ENCODE peak calls at places on chromosome 11, in ten cellular contexts. R is transverse colon; A is heart right ventricle; K is activated T-helper 1 cell treated with anti-CD3 and anti-CD28 coated beads, Interleukin-12 subunit alpha, Interleukin-12 subunit beta, Interleukin-2, Interleukin-4 antibody, amounts not matched to agents 30 ng/mL and 10 ng/mL and 1 ng/mL, durations not matched to agents 14 hours and 24 hours and 36 hours; Q is activated CD8-positive, alpha-beta T cell treated with anti-CD3 and anti-CD28 coated beads, Interleukin-2, amount 10 ng/mL, durations not matched to agents 7 days and 5 days; M is cardiac fibroblast; N is erythroblast; Z is activated gamma-delta T cell treated with Interleukin-2 at 50 U/mL for 16 hours; T is nucleus accumbens; W is lung microvascular endothelial cell. I is an unnamed sample.

GRCh38 chr11:46778416-46778815 is 59.4 kb downstream of the F2 start:
- DNase-seq in R (no peak), A (no peak), K (no peak), Q (no peak), M (no peak), N (no peak), Z (no peak), T (no peak), W (no peak), I (no peak)

GRCh38 chr11:15774021-15774862 is 582.1 kb downstream of the SOX6 start:
- DNase-seq in R (no peak), A (no peak), K (no peak), Q (no peak), M (no peak), N (no peak), Z (no peak), T (no peak), W (no peak), I (no peak)

GRCh38 chr11:128894685-128895084 is 3.5 kb downstream of the KCNJ5 start:
- DNase-seq in R (peak; percentile 42), A (peak; percentile 76), K (no peak), Q (no peak), M (no peak), N (peak; percentile 2), Z (no peak), T (no peak), W (no peak), I (no peak)

GRCh38 chr11:116986521-116987105 is 111.6 kb downstream of the SIK3 start:
- DNase-seq in R (no peak), A (no peak), K (no peak), Q (no peak), M (peak; percentile 88), N (no peak), Z (no peak), T (no peak), W (peak; percentile 31), I (no peak)

GRCh38 chr11:10725114-10725906 is 25.7 kb upstream of the CTR9 start:
- DNase-seq in R (no peak), A (no peak), K (no peak), Q (no peak), M (peak; percentile 92), N (no peak), Z (no peak), T (no peak), W (peak; percentile 75), I (no peak)

GRCh38 chr11:112013501-112014164 is 11.6 kb upstream of the DLAT start:
- DNase-seq in R (no peak), A (no peak), K (no peak), Q (no peak), M (no peak), N (no peak), Z (no peak), T (no peak), W (no peak), I (no peak)

GRCh38 chr11:92969293-92969633 is 188 bp upstream of the MTNR1B start:
- DNase-seq in R (no peak), A (no peak), K (no peak), Q (no peak), M (no peak), N (no peak), Z (no peak), T (no peak), W (no peak), I (no peak)

GRCh38 chr11:132463941-132464340 is 1068.4 kb downstream of the OPCML start:
- DNase-seq in R (no peak), A (peak; percentile 44), K (no peak), Q (no peak), M (no peak), N (no peak), Z (no peak), T (no peak), W (no peak), I (no peak)

GRCh38 chr11:75233688-75234295 is 6.8 kb upstream of the TPBGL start:
- DNase-seq in R (no peak), A (peak; percentile 46), K (no peak), Q (peak; percentile 65), M (peak; percentile 74), N (peak; percentile 51), Z (no peak), T (no peak), W (peak; percentile 69), I (no peak)

GRCh38 chr11:27396259-27396839 is 33.3 kb upstream of the CCDC34 start:
- DNase-seq in R (no peak), A (no peak), K (no peak), Q (no peak), M (no peak), N (no peak), Z (no peak), T (no peak), W (no peak), I (no peak)

GRCh38 chr11:17574799-17575144 is 27.7 kb downstream of the OTOG start:
- DNase-seq in R (no peak), A (no peak), K (no peak), Q (no peak), M (no peak), N (no peak), Z (no peak), T (no peak), W (no peak), I (no peak)

GRCh38 chr11:119316017-119316728 is 757 bp downstream of the MCAM start:
- DNase-seq in R (no peak), A (peak; percentile 65), K (no peak), Q (no peak), M (no peak), N (no peak), Z (no peak), T (no peak), W (peak; percentile 34), I (no peak)

GRCh38 chr11:77471520-77472234 is 2.2 kb downstream of the PAK1 start:
- DNase-seq in R (peak; percentile 67), A (no peak), K (no peak), Q (peak; percentile 44), M (no peak), N (peak; percentile 62), Z (no peak), T (no peak), W (no peak), I (peak; percentile 48)

GRCh38 chr11:83252941-83253340 is 33.2 kb downstream of the CCDC90B start:
- DNase-seq in R (no peak), A (no peak), K (no peak), Q (no peak), M (no peak), N (no peak), Z (no peak), T (no peak), W (no peak), I (no peak)

GRCh38 chr11:15700456-15700855 is 585.7 kb downstream of the INSC start:
- DNase-seq in R (no peak), A (no peak), K (no peak), Q (no peak), M (no peak), N (no peak), Z (no peak), T (no peak), W (no peak), I (no peak)

GRCh38 chr11:94400839-94401772 is at the start of gene GPR83:
- DNase-seq in R (no peak), A (no peak), K (no peak), Q (no peak), M (peak; percentile 10), N (peak; percentile 8), Z (no peak), T (no peak), W (peak; percentile 2), I (peak; percentile 78)

GRCh38 chr11:57458410-57459111 is 1.8 kb upstream of the RTN4RL2 start:
- DNase-seq in R (peak; percentile 56), A (peak; percentile 52), K (no peak), Q (peak; percentile 60), M (peak; percentile 29), N (peak; percentile 79), Z (peak; percentile 36), T (no peak), W (no peak), I (peak; percentile 47)

GRCh38 chr11:113159967-113160621 is 154.3 kb upstream of the TTC12 start:
- DNase-seq in R (no peak), A (no peak), K (no peak), Q (no peak), M (no peak), N (no peak), Z (no peak), T (no peak), W (no peak), I (no peak)

GRCh38 chr11:77449784-77450183 is 24.1 kb downstream of the PAK1 start:
- DNase-seq in R (no peak), A (no peak), K (no peak), Q (no peak), M (no peak), N (no peak), Z (no peak), T (no peak), W (no peak), I (no peak)